ENCODE peak calls at places on chromosome 12, in ten cellular contexts. V is cardiac muscle cell, X is RWPE1, J is IMR-90, N is NCI-H2171 treated with DMSO at 0.1 percent for 48 hours, E is endothelial cell, R is T-cell, H is AG10803, W is iris pigment epithelial cell, Y is pancreas. Q is an unnamed sample.

GRCh38 chr12:100741084-100741711 is 53.4 kb upstream of the ANO4 start:
- DNase-seq in V (peak), X (peak), J (peak), N (peak), E (no peak), R (no peak), H (peak), W (peak), Y (no peak), Q (peak)

GRCh38 chr12:4969405-4969804 is 59.7 kb downstream of the KCNA1 start:
- DNase-seq in V (no peak), X (no peak), J (no peak), N (no peak), E (no peak), R (no peak), H (no peak), W (no peak), Y (no peak), Q (no peak)

GRCh38 chr12:14643247-14643646 is 53.2 kb downstream of the GUCY2C start:
- DNase-seq in V (peak), X (no peak), J (no peak), N (no peak), E (no peak), R (no peak), H (no peak), W (peak), Y (no peak), Q (no peak)

GRCh38 chr12:94952325-94952724 is 51.2 kb downstream of the NDUFA12 start:
- DNase-seq in V (peak), X (no peak), J (no peak), N (no peak), E (no peak), R (no peak), H (no peak), W (no peak), Y (no peak), Q (no peak)

GRCh38 chr12:115337693-115338543 is 653.9 kb upstream of the TBX3 start:
- DNase-seq in V (peak), X (peak), J (peak), N (peak), E (no peak), R (no peak), H (peak), W (peak), Y (no peak), Q (peak)

GRCh38 chr12:2691340-2692111 is 103.2 kb upstream of the FKBP4 start:
- DNase-seq in V (peak), X (peak), J (no peak), N (peak), E (peak), R (peak), H (no peak), W (no peak), Y (no peak), Q (no peak)

GRCh38 chr12:5200276-5201087 is 156.8 kb downstream of the KCNA5 start:
- DNase-seq in V (no peak), X (peak), J (peak), N (no peak), E (peak), R (no peak), H (no peak), W (no peak), Y (peak), Q (peak)

GRCh38 chr12:22286569-22286968 is 47.9 kb downstream of the ST8SIA1 start:
- DNase-seq in V (peak), X (no peak), J (peak), N (no peak), E (no peak), R (no peak), H (peak), W (peak), Y (no peak), Q (peak)

GRCh38 chr12:48060474-48060873 is 45.4 kb downstream of the SENP1 start:
- DNase-seq in V (no peak), X (no peak), J (no peak), N (no peak), E (no peak), R (no peak), H (no peak), W (peak), Y (no peak), Q (no peak)

GRCh38 chr12:110073049-110073831 is 24.9 kb upstream of the C12orf76 start:
- DNase-seq in V (no peak), X (peak), J (no peak), N (peak), E (no peak), R (peak), H (peak), W (peak), Y (peak), Q (peak)

GRCh38 chr12:106985479-106985878 is 1.5 kb downstream of the MTERF2 start:
- DNase-seq in V (no peak), X (no peak), J (no peak), N (no peak), E (no peak), R (no peak), H (no peak), W (no peak), Y (no peak), Q (no peak)

GRCh38 chr12:108441549-108441948 is 73.5 kb upstream of the FICD start:
- DNase-seq in V (no peak), X (no peak), J (no peak), N (no peak), E (no peak), R (no peak), H (no peak), W (no peak), Y (no peak), Q (no peak)

GRCh38 chr12:101455685-101456084 is 19.5 kb upstream of the SPIC start:
- DNase-seq in V (no peak), X (no peak), J (no peak), N (no peak), E (no peak), R (peak), H (no peak), W (no peak), Y (no peak), Q (no peak)

GRCh38 chr12:39443704-39444234 is 849 bp upstream of the KIF21A start:
- DNase-seq in V (peak), X (no peak), J (no peak), N (peak), E (peak), R (no peak), H (peak), W (no peak), Y (no peak), Q (peak)

GRCh38 chr12:65868133-65868705 is 43.9 kb downstream of the HMGA2 start:
- DNase-seq in V (peak), X (peak), J (peak), N (no peak), E (no peak), R (no peak), H (peak), W (peak), Y (no peak), Q (peak)

GRCh38 chr12:126874427-126875026 is 1392.4 kb upstream of the TMEM132C start:
- DNase-seq in V (peak), X (peak), J (no peak), N (no peak), E (peak), R (peak), H (peak), W (peak), Y (peak), Q (peak)

GRCh38 chr12:70994217-70994788 is 73.8 kb upstream of the PTPRR start:
- DNase-seq in V (peak), X (no peak), J (peak), N (no peak), E (no peak), R (no peak), H (peak), W (peak), Y (no peak), Q (peak)

GRCh38 chr12:48061943-48062719 is 43.7 kb downstream of the SENP1 start:
- DNase-seq in V (peak), X (no peak), J (no peak), N (no peak), E (no peak), R (no peak), H (no peak), W (no peak), Y (no peak), Q (no peak)

GRCh38 chr12:2868986-2869385 is 8.0 kb downstream of the FOXM1 start:
- DNase-seq in V (no peak), X (no peak), J (peak), N (no peak), E (no peak), R (no peak), H (peak), W (peak), Y (no peak), Q (peak)

Q was measured in EL.